ENCODE peak calls at places on chromosomes 2 and 18, in eight cellular contexts. O is HepG2, M is SK-N-SH, H is HCT116, E is endothelial cell of umbilical vein, Y is K562, Z is H1, S is GM12878. N is an unnamed sample.
A peak's percentile ranks its signal among the peaks of the same experiment; 100 is the strongest.

GRCh38 chr2:191811807-191812602 is 34.9 kb downstream of the CAVIN2 start:
- DNase-seq in S (no peak), Y (peak; percentile 32), M (peak; percentile 54), E (peak; percentile 86), H (peak; percentile 53), O (peak; percentile 68), Z (peak; percentile 66), N (peak; percentile 73)

GRCh38 chr2:234724850-234725249 is 227.0 kb upstream of the SH3BP4 start:
- DNase-seq in Z (no peak), E (no peak), M (no peak), O (no peak), S (no peak), Y (no peak), H (no peak), N (no peak)

GRCh38 chr2:188524519-188525113 is 232.9 kb downstream of the GULP1 start:
- DNase-seq in O (peak; percentile 53), E (peak; percentile 65), S (no peak), Y (peak; percentile 19), M (peak; percentile 28), H (peak; percentile 22), Z (no peak), N (no peak)

GRCh38 chr2:21395366-21395765 is 271.6 kb downstream of the TDRD15 start:
- DNase-seq in O (peak; percentile 35), H (no peak), Y (peak; percentile 15), M (peak; percentile 29), Z (no peak), S (no peak), E (no peak), N (no peak)

GRCh38 chr2:25049422-25049821 is 7.5 kb downstream of the EFR3B start:
- DNase-seq in H (no peak), M (no peak), O (no peak), E (no peak), S (no peak), Y (no peak), Z (no peak), N (no peak)

GRCh38 chr2:200486529-200486928 is 23.3 kb downstream of the KCTD18 start:
- DNase-seq in Z (no peak), H (no peak), M (no peak), E (no peak), O (no peak), Y (no peak), S (no peak), N (no peak)

GRCh38 chr18:58909521-58909920 is 44.8 kb downstream of the ZNF532 start:
- DNase-seq in E (no peak), Y (no peak), H (no peak), O (no peak), M (no peak), Z (peak; percentile 41), S (no peak), N (no peak)

GRCh38 chr2:144431384-144431783 is 88.5 kb downstream of the ZEB2 start:
- DNase-seq in H (no peak), Y (no peak), Z (no peak), S (no peak), M (no peak), O (no peak), E (no peak), N (no peak)

GRCh38 chr2:237894396-237894979 is 35.1 kb downstream of the RAMP1 start:
- DNase-seq in H (no peak), Y (no peak), O (no peak), E (no peak), M (no peak), Z (no peak), S (no peak), N (no peak)

DNA sequence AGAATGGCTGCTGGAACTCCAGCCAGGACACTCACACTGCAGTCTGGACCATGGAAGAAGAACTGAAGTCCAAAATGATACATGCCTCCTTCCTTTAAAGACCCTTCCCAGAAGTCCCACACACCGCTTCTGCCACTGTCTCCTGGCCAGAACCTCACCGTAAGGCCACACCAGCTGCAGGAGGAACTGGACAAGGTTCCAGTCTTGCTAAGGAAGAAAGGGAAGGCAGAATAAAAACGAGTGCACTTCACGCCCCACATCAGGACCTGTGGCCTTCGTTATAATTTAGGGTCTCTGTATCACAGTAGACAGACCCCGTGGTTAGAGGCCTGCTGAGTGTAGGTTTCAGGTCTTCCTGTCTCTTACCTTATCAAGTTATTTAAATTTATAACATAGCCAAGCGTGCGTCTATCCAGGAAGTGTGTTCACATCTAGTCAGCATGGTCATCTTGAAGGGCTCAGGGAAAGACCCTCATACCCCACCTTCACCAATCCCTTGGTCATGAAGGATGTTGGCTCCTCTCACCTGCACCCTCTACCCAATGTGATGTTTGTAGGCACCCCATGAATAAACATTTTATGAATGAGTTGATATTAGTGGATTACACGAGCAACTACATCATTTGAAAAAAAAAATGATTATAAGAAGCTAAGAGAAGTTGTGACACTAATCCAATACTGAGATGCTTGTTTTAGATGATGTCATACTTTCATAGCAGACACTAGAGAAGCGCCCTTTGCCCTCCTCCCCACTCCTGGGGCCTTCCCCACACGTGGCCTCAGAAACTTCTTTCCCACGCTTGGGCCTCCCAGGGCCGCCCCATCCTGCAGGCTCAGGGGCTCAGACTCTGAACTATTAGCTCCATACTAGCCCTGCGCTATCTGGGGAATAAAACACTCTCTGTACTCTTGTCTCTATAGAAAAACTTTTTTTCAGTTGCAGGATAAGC is 157.6 kb downstream of the FAM210A start:
- DNase-seq in Y (no peak), M (no peak), E (no peak), O (peak; percentile 17), S (peak; percentile 74), H (no peak), Z (no peak), N (no peak)
- H3K9ac ChIP-seq in Y (no peak overlapping the region), M (no peak overlapping the region), E (no peak overlapping the region), O (no peak overlapping the region), S (peak overlapping the region; percentile 64), H (no peak overlapping the region), Z (no peak overlapping the region), N (no peak overlapping the region)

GRCh38 chr2:119496682-119497081 is 27.6 kb downstream of the SCTR start:
- DNase-seq in H (no peak), Z (no peak), Y (no peak), M (no peak), O (no peak), E (no peak), S (no peak), N (no peak)

GRCh38 chr2:119495948-119496347 is 28.3 kb downstream of the SCTR start:
- DNase-seq in E (no peak), H (no peak), M (no peak), O (no peak), Y (no peak), Z (no peak), S (no peak), N (no peak)

GRCh38 chr2:119491776-119492525 is 32.3 kb downstream of the SCTR start:
- DNase-seq in E (peak; percentile 49), M (no peak), Y (no peak), Z (no peak), O (peak; percentile 91), S (no peak), H (peak; percentile 49), N (no peak)

GRCh38 chr2:119490653-119491195 is 33.6 kb downstream of the SCTR start:
- DNase-seq in E (no peak), H (no peak), Y (no peak), S (no peak), Z (no peak), O (no peak), M (no peak), N (no peak)

DNA sequence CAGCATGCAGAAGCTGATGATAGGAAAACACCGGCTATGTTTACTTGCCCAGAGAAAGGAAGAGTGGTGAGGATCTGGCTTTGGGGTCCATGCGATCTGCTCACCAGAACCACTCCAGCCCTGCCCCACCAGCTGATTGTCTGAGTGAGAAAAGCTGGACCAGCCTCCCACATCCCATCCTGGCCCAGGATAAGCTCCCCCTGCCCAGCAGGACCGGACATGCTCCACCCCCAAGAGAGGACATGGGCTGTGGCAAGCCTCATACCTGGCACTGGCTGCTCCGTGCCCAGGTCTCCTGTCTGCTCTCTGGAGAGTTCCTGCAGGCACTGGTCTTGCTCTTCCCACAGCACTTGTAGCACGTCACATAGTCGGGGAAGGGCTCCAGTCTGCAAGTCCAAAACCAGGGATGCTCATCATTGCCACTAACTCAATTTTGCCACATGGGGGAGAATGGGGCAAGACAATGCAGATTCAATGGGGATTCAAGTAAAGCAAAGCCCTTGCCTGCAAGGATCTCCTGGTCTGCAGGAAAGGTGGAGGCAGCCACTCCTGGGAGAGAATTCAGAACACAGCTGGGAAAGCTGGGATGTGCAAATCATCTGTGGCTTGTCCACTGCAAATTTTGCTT is 30.0 kb downstream of the SCTR start:
- DNase-seq in Y (no peak), S (no peak), M (no peak), H (no peak), E (no peak), Z (no peak), O (no peak), N (no peak)
- TF ChIP-seq POLR2AphosphoS5 in Y (no peak), S (no peak), M (no peak), H (no peak), E (no peak), Z (no peak), O (no peak), N (no peak)

GRCh38 chr2:22855081-22855480 is 529.9 kb upstream of the KLHL29 start:
- DNase-seq in O (peak; percentile 7), Z (no peak), E (no peak), H (no peak), S (no peak), Y (no peak), M (no peak), N (no peak)
- H3K9ac ChIP-seq in O (no peak overlapping the region), Z (no peak overlapping the region), E (no peak overlapping the region), H (no peak overlapping the region), S (no peak overlapping the region), Y (no peak overlapping the region), M (no peak overlapping the region), N (no peak overlapping the region)

GRCh38 chr2:69948032-69948962 is 13.1 kb downstream of the ASPRV1 start:
- DNase-seq in H (no peak), E (no peak), Z (no peak), O (no peak), S (no peak), Y (peak; percentile 41), M (peak; percentile 61), N (no peak)

GRCh38 chr2:69946351-69947077 is 14.9 kb downstream of the ASPRV1 start:
- DNase-seq in M (no peak), E (peak; percentile 41), S (peak; percentile 30), H (peak; percentile 34), O (peak; percentile 82), Z (no peak), Y (no peak), N (no peak)

GRCh38 chr2:69947078-69947801 is 14.2 kb downstream of the ASPRV1 start:
- DNase-seq in O (no peak), Z (no peak), S (no peak), H (no peak), M (no peak), Y (no peak), E (no peak), N (no peak)

GRCh38 chr2:69950241-69950640 is 11.2 kb downstream of the ASPRV1 start:
- DNase-seq in S (no peak), M (no peak), H (no peak), E (no peak), Z (no peak), Y (no peak), O (no peak), N (no peak)

DNA sequence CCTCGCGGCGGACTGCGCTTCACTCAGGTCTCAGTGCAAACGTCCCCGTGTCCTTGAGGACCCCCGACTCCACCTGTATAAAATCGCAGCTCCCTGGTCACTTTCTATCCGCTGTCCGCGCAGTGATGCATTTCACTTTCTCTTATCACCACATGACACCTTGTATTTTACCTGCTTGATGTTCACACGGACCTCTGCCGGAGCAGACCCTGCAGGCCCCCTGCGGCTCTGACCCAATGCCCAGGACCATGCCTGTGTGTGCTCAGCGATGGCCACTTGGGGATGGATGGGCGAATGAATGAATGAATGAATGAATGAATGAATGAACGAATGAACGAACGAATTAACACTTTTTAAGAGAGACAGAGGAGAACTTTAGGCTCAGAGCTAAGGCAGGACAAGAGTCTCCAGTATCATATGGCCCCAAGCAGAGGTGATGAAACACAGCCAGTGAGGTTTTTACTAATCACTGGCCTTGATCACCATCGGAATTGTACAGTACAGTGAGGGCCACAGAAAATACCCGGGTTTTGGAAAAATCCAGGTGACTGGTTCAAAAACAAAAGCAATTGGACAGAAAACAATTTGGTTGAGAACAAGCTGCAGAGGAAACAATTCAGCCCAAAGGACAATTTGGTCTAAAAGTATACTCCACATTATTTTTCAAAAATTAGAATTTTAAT is 12.3 kb downstream of the ASPRV1 start:
- DNase-seq in O (no peak), M (no peak), E (no peak), H (no peak), Y (peak; percentile 67), Z (no peak), S (no peak), N (no peak)
- TF ChIP-seq POLR2AphosphoS5 in O (no peak), M (no peak), E (no peak), H (no peak), Y (no peak), Z (no peak), S (no peak), N (no peak)